ENCODE peak calls at places on chromosomes 11 and 22, in five cellular contexts. Z is HCT116, J is GM12878, H is SK-N-SH, N is HepG2. X is an unnamed sample.

GRCh38 chr11:111461460-111462240 is 50.5 kb downstream of the BTG4 start:
- DNase-seq in N (no peak), J (no peak), Z (no peak), H (peak), X (no peak)

GRCh38 chr11:120104041-120104440 is 33.9 kb downstream of the TRIM29 start:
- DNase-seq in H (no peak), Z (no peak), N (no peak), J (no peak), X (no peak)

GRCh38 chr22:38109391-38110000 is 988 bp downstream of the BAIAP2L2 start:
- DNase-seq in Z (no peak), J (no peak), N (no peak), H (no peak), X (no peak)

GRCh38 chr11:100895449-100895848 is 208.4 kb downstream of the ARHGAP42 start:
- DNase-seq in Z (no peak), J (no peak), N (no peak), H (no peak), X (no peak)

GRCh38 chr11:129611661-129612566 is 203.7 kb upstream of the TMEM45B start:
- DNase-seq in J (no peak), Z (no peak), N (no peak), H (no peak), X (peak)

GRCh38 chr11:59611570-59612565 is 3.7 kb downstream of the OSBP start:
- DNase-seq in N (peak), J (no peak), H (no peak), Z (no peak), X (no peak)

GRCh38 chr22:44930016-44930710 is 79.6 kb downstream of the PHF21B start:
- DNase-seq in J (no peak), H (peak), N (no peak), Z (no peak), X (no peak)

GRCh38 chr22:44758354-44758969 is 6.1 kb downstream of the ARHGAP8 start:
- DNase-seq in H (peak), J (no peak), N (no peak), Z (no peak), X (no peak)

GRCh38 chr11:88146106-88146505 is 29.1 kb downstream of the RAB38 start:
- DNase-seq in N (no peak), Z (no peak), J (no peak), H (no peak), X (no peak)

GRCh38 chr11:75773595-75774353 is 5.2 kb downstream of the DGAT2 start:
- DNase-seq in J (peak), Z (no peak), H (no peak), N (no peak), X (no peak)

GRCh38 chr11:134264966-134265365 is 11.2 kb upstream of the GLB1L3 start:
- DNase-seq in H (no peak), N (no peak), Z (no peak), J (no peak), X (no peak)

GRCh38 chr11:32310218-32310601 is 125.1 kb downstream of the WT1 start:
- DNase-seq in Z (no peak), J (no peak), N (no peak), H (no peak), X (no peak)

GRCh38 chr11:120994460-120994859 is 29.4 kb upstream of the TBCEL start:
- DNase-seq in N (no peak), J (no peak), Z (no peak), H (no peak), X (no peak)

GRCh38 chr11:69123593-69124545 is 31.9 kb upstream of the SMIM38 start:
- DNase-seq in Z (no peak), H (no peak), N (no peak), J (no peak), X (no peak)

GRCh38 chr22:47564651-47565050 is 802.2 kb downstream of the TBC1D22A start:
- DNase-seq in N (no peak), H (peak), Z (no peak), J (no peak), X (peak)

GRCh38 chr11:61131586-61131985 is 29.3 kb downstream of the CD5 start:
- DNase-seq in J (no peak), Z (no peak), H (no peak), N (no peak), X (no peak)

GRCh38 chr11:120062561-120062930 is 75.4 kb downstream of the TRIM29 start:
- DNase-seq in N (no peak), J (no peak), H (no peak), Z (no peak), X (no peak)

GRCh38 chr11:69489031-69489745 is 7.7 kb downstream of the LINC01488 start:
- DNase-seq in N (no peak), Z (no peak), J (no peak), H (no peak), X (no peak)

GRCh38 chr11:85844439-85845051 is 10.6 kb upstream of the CCDC83 start:
- DNase-seq in H (no peak), J (no peak), N (no peak), Z (peak), X (no peak)

GRCh38 chr11:125412509-125412908 is 83.6 kb downstream of the FEZ1 start:
- DNase-seq in Z (no peak), N (no peak), H (no peak), J (no peak), X (no peak)

GRCh38 chr22:32421484-32421883 is 9.4 kb upstream of the RTCB start:
- DNase-seq in H (no peak), N (no peak), Z (no peak), J (no peak), X (no peak)

GRCh38 chr11:83219095-83219494 is 25.6 kb downstream of the ANKRD42 start:
- DNase-seq in Z (no peak), H (peak), J (no peak), N (peak), X (no peak)

GRCh38 chr22:19291218-19291579 is 320 bp downstream of the CLTCL1 start:
- DNase-seq in Z (no peak), N (no peak), J (no peak), H (peak), X (peak)

GRCh38 chr11:123063396-123064267 is 1.7 kb upstream of the HSPA8 start:
- DNase-seq in N (peak), J (no peak), Z (no peak), H (no peak), X (peak)

GRCh38 chr11:63273685-63274084 is 30.3 kb upstream of the SLC22A25 start:
- DNase-seq in H (no peak), N (no peak), J (no peak), Z (no peak), X (no peak)

GRCh38 chr22:49267996-49268395 is 559.7 kb downstream of the BRD1 start:
- DNase-seq in J (no peak), H (no peak), N (no peak), Z (no peak), X (no peak)

GRCh38 chr11:61092280-61092766 is 10.0 kb upstream of the CD5 start:
- DNase-seq in J (no peak), Z (no peak), N (no peak), H (no peak), X (no peak)

GRCh38 chr11:70826950-70827349 is 425.4 kb downstream of the SHANK2 start:
- DNase-seq in H (peak), J (no peak), N (no peak), Z (no peak), X (no peak)

GRCh38 chr11:128841461-128842072 is 25.5 kb downstream of the KCNJ1 start:
- DNase-seq in Z (no peak), N (no peak), H (no peak), J (peak), X (no peak)

GRCh38 chr11:2135648-2136201 is 3.5 kb downstream of the IGF2 start:
- DNase-seq in J (no peak), Z (no peak), N (no peak), H (no peak), X (no peak)

DNA sequence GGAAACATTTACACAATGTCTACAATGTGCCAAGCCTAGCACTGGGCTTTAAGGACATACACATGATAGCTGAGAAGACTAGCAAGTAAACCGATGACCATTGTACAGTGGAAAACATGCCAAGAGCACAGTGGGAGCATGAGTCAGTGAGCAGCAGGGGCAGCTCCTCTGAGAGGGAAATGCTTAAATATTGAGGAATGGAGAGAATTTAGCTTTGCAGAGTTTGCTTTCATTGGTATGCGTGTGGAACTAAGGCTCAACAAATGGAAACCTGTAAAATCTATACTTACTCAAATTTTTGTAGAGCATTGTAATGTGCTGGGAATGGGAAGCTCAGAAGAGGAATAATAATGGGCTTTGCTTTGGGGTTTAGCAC is 282.3 kb downstream of the ST3GAL4 start:
- DNase-seq in N (no peak), J (no peak), H (no peak), Z (no peak), X (no peak)
- TF ChIP-seq ZBTB33 in N (no peak), J (no peak), H (no peak), Z (no peak), X (no peak)

GRCh38 chr11:64884019-64884418 is 5.6 kb upstream of the EHD1 start:
- DNase-seq in J (no peak), N (no peak), Z (no peak), H (no peak), X (no peak)

GRCh38 chr11:64881476-64881875 is 3.1 kb upstream of the EHD1 start:
- DNase-seq in Z (no peak), J (no peak), N (no peak), H (no peak), X (no peak)

GRCh38 chr11:64885367-64886286 is 7.2 kb upstream of the EHD1 start:
- DNase-seq in J (no peak), Z (no peak), H (no peak), N (peak), X (peak)

GRCh38 chr11:64882243-64882642 is 3.8 kb upstream of the EHD1 start:
- DNase-seq in H (no peak), Z (no peak), N (no peak), J (no peak), X (no peak)

GRCh38 chr11:64883575-64883974 is 5.2 kb upstream of the EHD1 start:
- DNase-seq in H (no peak), J (no peak), Z (no peak), N (no peak), X (no peak)
- TF ChIP-seq ZBTB33 in H (no peak), J (no peak), Z (no peak), N (no peak), X (no peak)

GRCh38 chr11:15672822-15673221 is 558.1 kb downstream of the INSC start:
- DNase-seq in N (no peak), Z (no peak), H (no peak), J (no peak), X (no peak)
- TF ChIP-seq ZBTB33 in N (no peak), Z (no peak), H (no peak), J (no peak), X (no peak)

GRCh38 chr11:46271875-46272815 is 5.3 kb upstream of the CREB3L1 start:
- DNase-seq in Z (no peak), N (no peak), H (no peak), J (no peak), X (no peak)

GRCh38 chr11:46275964-46276641 is 1.4 kb upstream of the CREB3L1 start:
- DNase-seq in N (peak), H (no peak), J (no peak), Z (no peak), X (no peak)

GRCh38 chr11:46271407-46271806 is 6.1 kb upstream of the CREB3L1 start:
- DNase-seq in J (no peak), N (no peak), Z (no peak), H (no peak), X (no peak)

GRCh38 chr11:46272816-46273427 is 4.5 kb upstream of the CREB3L1 start:
- DNase-seq in H (no peak), Z (no peak), J (no peak), N (no peak), X (no peak)

DNA sequence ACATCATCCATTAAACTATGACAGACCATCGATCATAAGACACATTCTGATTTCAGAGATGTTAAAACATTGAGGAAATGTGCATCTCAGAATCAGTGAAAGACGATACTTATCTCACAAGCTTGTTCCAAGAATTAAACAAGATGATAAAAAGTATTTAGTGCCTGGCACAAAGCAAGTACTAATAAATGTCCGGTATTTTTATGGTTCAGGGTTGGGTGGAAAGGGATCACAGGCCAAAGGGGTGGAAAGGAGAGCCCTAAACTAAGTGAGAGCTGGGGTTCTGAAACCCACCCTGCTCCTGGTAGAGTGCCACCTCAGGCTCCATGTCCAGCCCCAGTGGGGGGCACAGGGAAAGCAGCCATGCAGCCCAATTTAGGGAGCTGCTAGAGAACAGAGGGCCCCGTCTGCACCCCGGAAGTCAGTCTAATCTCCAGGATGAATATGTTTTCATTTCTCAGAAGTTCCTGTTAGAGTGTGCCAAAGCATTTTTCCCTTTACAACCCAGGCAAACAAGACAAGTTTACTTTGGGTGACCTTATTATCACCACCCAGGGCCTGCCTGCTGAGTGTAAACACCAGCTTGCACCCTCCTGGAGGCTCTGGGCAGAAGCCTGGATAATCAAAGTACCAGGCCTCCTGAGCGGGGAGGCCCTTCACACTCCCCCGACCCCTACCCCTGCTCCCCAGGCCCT is 3.8 kb upstream of the CREB3L1 start:
- DNase-seq in J (no peak), N (peak), Z (no peak), H (no peak), X (peak)
- TF ChIP-seq ZBTB33 in J (no peak), N (no peak), Z (no peak), H (no peak), X (no peak)

GRCh38 chr11:12331239-12331874 is 46.0 kb upstream of the PARVA start:
- DNase-seq in Z (peak), J (peak), N (peak), H (peak), X (peak)
- TF ChIP-seq ZBTB33 in Z (no peak), J (no peak), N (no peak), H (no peak), X (no peak)

GRCh38 chr11:35163707-35164496 is 24.9 kb downstream of the CD44 start:
- DNase-seq in N (no peak), Z (no peak), H (no peak), J (no peak), X (peak)
- TF ChIP-seq ZBTB33 in N (no peak), Z (no peak), H (no peak), J (no peak), X (no peak)

X was measured in K562.